ENCODE peak calls at places on chromosome 11, in six cellular contexts. One of them, this sample, is unnamed.

GRCh38 chr11:8356731-8357504 is 93.2 kb upstream of the LMO1 start:
- DNase-seq in AG10803: no peak
- DNase-seq in nephron progenitor cell: peak; percentile 67
- DNase-seq in cardiac fibroblast: peak; percentile 11
- DNase-seq in progenitor cell of endocrine pancreas: no peak
- DNase-seq in WTC11: no peak
- DNase-seq in this sample: peak; percentile 8

GRCh38 chr11:121067453-121067852 is 33.6 kb upstream of the TECTA start:
- DNase-seq in nephron progenitor cell: no peak
- DNase-seq in cardiac fibroblast: no peak
- DNase-seq in AG10803: no peak
- DNase-seq in WTC11: no peak
- DNase-seq in progenitor cell of endocrine pancreas: no peak
- DNase-seq in this sample: peak; percentile 75

GRCh38 chr11:134583397-134583990 is 171.5 kb upstream of the B3GAT1 start:
- DNase-seq in nephron progenitor cell: no peak
- DNase-seq in cardiac fibroblast: no peak
- DNase-seq in AG10803: no peak
- DNase-seq in progenitor cell of endocrine pancreas: no peak
- DNase-seq in WTC11: no peak
- DNase-seq in this sample: no peak

GRCh38 chr11:133934599-133935550 is 21.9 kb downstream of the IGSF9B start:
- DNase-seq in progenitor cell of endocrine pancreas: no peak
- DNase-seq in WTC11: no peak
- DNase-seq in cardiac fibroblast: peak; percentile 91
- DNase-seq in AG10803: peak; percentile 40
- DNase-seq in nephron progenitor cell: no peak
- DNase-seq in this sample: no peak

GRCh38 chr11:57015679-57016078 is 27.0 kb downstream of the OR5AK2 start:
- DNase-seq in nephron progenitor cell: no peak
- DNase-seq in WTC11: no peak
- DNase-seq in AG10803: no peak
- DNase-seq in progenitor cell of endocrine pancreas: no peak
- DNase-seq in cardiac fibroblast: no peak
- DNase-seq in this sample: no peak

GRCh38 chr11:100735949-100736675 is 49.0 kb downstream of the ARHGAP42 start:
- DNase-seq in nephron progenitor cell: no peak
- DNase-seq in WTC11: no peak
- DNase-seq in cardiac fibroblast: peak; percentile 38
- DNase-seq in AG10803: no peak
- DNase-seq in progenitor cell of endocrine pancreas: no peak
- DNase-seq in this sample: peak; percentile 86

GRCh38 chr11:120306519-120307242 is 18.4 kb upstream of the TLCD5 start:
- DNase-seq in AG10803: peak; percentile 92
- DNase-seq in progenitor cell of endocrine pancreas: no peak
- DNase-seq in nephron progenitor cell: no peak
- DNase-seq in cardiac fibroblast: peak; percentile 85
- DNase-seq in WTC11: peak; percentile 52
- DNase-seq in this sample: peak; percentile 69

GRCh38 chr11:134040386-134041297 is 28.2 kb upstream of the JAM3 start:
- DNase-seq in AG10803: peak; percentile 85
- DNase-seq in progenitor cell of endocrine pancreas: no peak
- DNase-seq in nephron progenitor cell: peak; percentile 36
- DNase-seq in cardiac fibroblast: peak; percentile 56
- DNase-seq in WTC11: no peak
- DNase-seq in this sample: peak; percentile 35

GRCh38 chr11:76609736-76610370 is 60.7 kb downstream of the LRRC32 start:
- DNase-seq in nephron progenitor cell: no peak
- DNase-seq in WTC11: no peak
- DNase-seq in progenitor cell of endocrine pancreas: no peak
- DNase-seq in AG10803: peak; percentile 81
- DNase-seq in cardiac fibroblast: peak; percentile 42
- DNase-seq in this sample: peak; percentile 75

GRCh38 chr11:2302280-2302843 is 549 bp downstream of the TSPAN32 start:
- DNase-seq in nephron progenitor cell: no peak
- DNase-seq in progenitor cell of endocrine pancreas: no peak
- DNase-seq in WTC11: no peak
- DNase-seq in cardiac fibroblast: no peak
- DNase-seq in AG10803: no peak
- DNase-seq in this sample: no peak

GRCh38 chr11:121522043-121522941 is 69.5 kb upstream of the SORL1-AS1 start:
- DNase-seq in progenitor cell of endocrine pancreas: no peak
- DNase-seq in cardiac fibroblast: no peak
- DNase-seq in nephron progenitor cell: no peak
- DNase-seq in AG10803: no peak
- DNase-seq in WTC11: no peak
- DNase-seq in this sample: no peak

GRCh38 chr11:16792426-16792825 is 54.0 kb downstream of the C11orf58 start:
- DNase-seq in WTC11: no peak
- DNase-seq in progenitor cell of endocrine pancreas: no peak
- DNase-seq in cardiac fibroblast: peak; percentile 53
- DNase-seq in AG10803: peak; percentile 53
- DNase-seq in nephron progenitor cell: no peak
- DNase-seq in this sample: peak; percentile 47

DNA sequence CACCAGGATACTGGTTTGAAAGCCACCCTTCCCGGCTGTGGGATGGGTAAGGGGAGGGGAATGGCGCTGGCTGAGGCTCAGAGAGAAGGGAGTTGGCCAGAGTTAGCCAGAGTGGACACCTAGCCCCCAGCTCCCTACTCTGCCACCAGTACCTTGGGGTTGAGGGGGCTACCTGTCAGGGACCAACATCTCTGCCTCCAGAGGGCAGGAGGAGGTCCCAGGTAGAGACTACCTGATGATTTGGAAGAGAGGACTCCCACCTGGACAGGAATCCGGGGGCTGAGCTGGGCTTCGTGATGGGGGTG is 3.7 kb downstream of the MYRF start:
- DNase-seq in AG10803: no peak
- DNase-seq in WTC11: no peak
- DNase-seq in nephron progenitor cell: no peak
- DNase-seq in progenitor cell of endocrine pancreas: no peak
- DNase-seq in cardiac fibroblast: no peak
- DNase-seq in this sample: no peak
- TF ChIP-seq CTCF in AG10803: no peak
- TF ChIP-seq CTCF in WTC11: no peak
- TF ChIP-seq CTCF in nephron progenitor cell: no peak
- TF ChIP-seq CTCF in progenitor cell of endocrine pancreas: no peak
- TF ChIP-seq CTCF in cardiac fibroblast: no peak
- TF ChIP-seq CTCF in this sample: no peak

DNA sequence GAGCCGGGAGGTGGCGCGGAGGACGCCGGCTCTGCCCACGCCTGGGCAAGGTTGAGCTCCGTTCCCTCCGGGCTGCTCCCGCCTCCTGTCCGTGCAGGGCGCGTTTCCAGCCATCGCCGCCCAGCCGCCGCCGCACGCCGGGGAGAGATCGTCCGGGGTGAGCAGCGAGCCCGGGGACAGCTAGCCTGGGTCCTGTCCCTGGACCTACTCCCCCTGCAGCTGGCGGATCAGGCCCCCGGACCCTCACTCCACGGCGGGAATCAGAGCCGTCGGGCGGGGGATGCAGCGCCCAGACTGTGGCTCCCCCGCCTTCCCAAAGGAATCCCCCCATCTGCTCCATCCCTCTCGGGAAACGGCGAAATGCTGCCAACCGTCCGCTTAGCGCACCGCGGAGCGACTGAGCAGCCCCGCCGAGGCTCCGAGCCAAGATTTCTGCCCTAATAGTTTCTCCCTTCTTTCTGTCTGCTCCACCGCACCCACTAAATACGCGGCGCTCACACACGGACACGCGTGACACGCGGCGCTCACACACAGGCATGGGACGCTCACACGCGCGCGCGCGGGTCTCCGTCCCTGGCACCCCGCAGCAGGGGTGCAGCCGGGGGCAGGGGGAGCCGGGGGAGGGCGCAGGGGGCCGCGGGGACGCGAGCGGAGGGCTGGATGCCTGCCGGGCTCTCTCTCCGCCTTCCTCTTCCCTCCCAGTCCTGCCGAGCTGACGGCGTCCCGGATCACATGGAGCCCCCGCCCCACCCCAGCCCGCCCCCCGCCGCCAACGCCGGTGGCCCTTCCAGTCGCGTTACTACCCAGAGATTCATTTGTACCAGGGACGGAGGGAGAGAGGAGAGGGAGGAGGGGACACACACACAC is at the start of gene KCNJ5:
- DNase-seq in cardiac fibroblast: peak; percentile 34
- DNase-seq in AG10803: peak; percentile 10
- DNase-seq in WTC11: peak; percentile 56
- DNase-seq in nephron progenitor cell: peak; percentile 66
- DNase-seq in progenitor cell of endocrine pancreas: no peak
- DNase-seq in this sample: no peak
- TF ChIP-seq CTCF in cardiac fibroblast: no peak
- TF ChIP-seq CTCF in AG10803: no peak
- TF ChIP-seq CTCF in WTC11: no peak
- TF ChIP-seq CTCF in nephron progenitor cell: no peak
- TF ChIP-seq CTCF in progenitor cell of endocrine pancreas: no peak
- TF ChIP-seq CTCF in this sample: no peak

GRCh38 chr11:28243596-28243995 is 135.4 kb downstream of the METTL15 start:
- DNase-seq in nephron progenitor cell: no peak
- DNase-seq in cardiac fibroblast: no peak
- DNase-seq in progenitor cell of endocrine pancreas: no peak
- DNase-seq in AG10803: peak; percentile 66
- DNase-seq in WTC11: no peak
- DNase-seq in this sample: no peak
- TF ChIP-seq CTCF in nephron progenitor cell: no peak
- TF ChIP-seq CTCF in cardiac fibroblast: no peak
- TF ChIP-seq CTCF in progenitor cell of endocrine pancreas: no peak
- TF ChIP-seq CTCF in AG10803: no peak
- TF ChIP-seq CTCF in WTC11: no peak
- TF ChIP-seq CTCF in this sample: no peak

DNA sequence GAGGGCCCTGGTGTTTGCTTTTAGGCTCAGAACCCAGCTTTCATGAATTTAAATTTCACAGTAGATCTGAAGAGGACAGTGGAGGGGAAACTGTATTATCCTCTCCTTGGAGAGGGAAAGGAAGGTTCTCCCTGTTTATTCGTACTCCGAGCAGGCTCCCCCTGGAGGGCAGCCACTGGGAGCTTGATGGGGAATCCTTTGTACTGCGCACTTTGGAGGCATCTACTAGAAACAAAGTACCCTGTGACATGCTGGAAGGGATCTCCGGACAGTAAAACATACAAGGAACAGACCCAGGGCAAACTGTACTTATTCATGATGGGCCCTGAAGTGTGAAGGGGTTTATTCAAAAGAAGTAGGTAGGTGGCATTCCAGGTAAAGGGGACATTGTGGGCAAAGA is 27.2 kb downstream of the NAV2 start:
- DNase-seq in cardiac fibroblast: peak; percentile 41
- DNase-seq in AG10803: peak; percentile 26
- DNase-seq in WTC11: peak; percentile 43
- DNase-seq in nephron progenitor cell: peak; percentile 26
- DNase-seq in progenitor cell of endocrine pancreas: no peak
- DNase-seq in this sample: peak; percentile 31
- TF ChIP-seq CTCF in cardiac fibroblast: peak; percentile 39
- TF ChIP-seq CTCF in AG10803: peak; percentile 54
- TF ChIP-seq CTCF in WTC11: no peak
- TF ChIP-seq CTCF in nephron progenitor cell: peak; percentile 31
- TF ChIP-seq CTCF in progenitor cell of endocrine pancreas: peak; percentile 49
- TF ChIP-seq CTCF in this sample: peak; percentile 60

DNA sequence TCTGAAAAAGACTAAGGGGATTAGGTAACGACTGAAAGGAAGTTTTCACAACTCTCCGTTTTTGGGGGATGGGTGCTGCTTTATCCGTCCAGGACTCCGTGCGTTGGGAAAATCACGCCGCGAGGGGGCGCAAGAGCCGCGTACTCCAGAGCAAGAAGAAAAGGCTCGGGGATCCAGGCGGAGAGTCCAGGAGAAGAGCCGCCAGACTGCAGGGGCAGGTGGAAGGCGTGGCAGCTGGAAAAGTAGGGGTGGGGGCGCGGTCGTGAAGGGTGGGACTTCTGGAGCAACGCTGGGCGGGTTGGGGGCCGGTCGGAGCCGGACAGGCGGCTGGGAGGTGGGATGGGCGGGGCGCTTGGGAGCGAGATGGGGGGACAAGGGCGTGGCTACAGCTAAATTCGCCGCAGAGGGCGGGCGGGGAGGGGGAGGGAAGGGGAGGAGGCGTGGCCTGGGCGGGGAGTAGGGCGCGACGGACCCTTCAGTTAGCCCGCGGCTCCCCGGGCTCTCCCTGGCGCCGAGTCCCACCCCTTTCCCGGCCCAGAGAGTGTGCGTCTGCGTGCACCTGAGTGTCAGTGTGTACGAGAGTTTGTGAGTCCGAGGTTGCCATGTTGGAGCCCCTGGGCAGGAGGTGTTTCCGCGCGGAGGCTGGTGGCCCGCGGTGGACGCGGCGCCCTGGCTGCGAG is 613 bp upstream of the ARHGEF17 start:
- DNase-seq in cardiac fibroblast: peak; percentile 99
- DNase-seq in nephron progenitor cell: peak; percentile 99
- DNase-seq in AG10803: peak; percentile 98
- DNase-seq in WTC11: peak; percentile 99
- DNase-seq in progenitor cell of endocrine pancreas: peak; percentile 99
- DNase-seq in this sample: peak; percentile 99
- TF ChIP-seq CTCF in cardiac fibroblast: peak; percentile 80
- TF ChIP-seq CTCF in nephron progenitor cell: peak; percentile 70
- TF ChIP-seq CTCF in AG10803: peak; percentile 82
- TF ChIP-seq CTCF in WTC11: peak; percentile 57
- TF ChIP-seq CTCF in progenitor cell of endocrine pancreas: peak; percentile 82
- TF ChIP-seq CTCF in this sample: peak; percentile 91

GRCh38 chr11:114942207-114942606 is 263.9 kb downstream of the NXPE2 start:
- DNase-seq in AG10803: no peak
- DNase-seq in WTC11: no peak
- DNase-seq in nephron progenitor cell: no peak
- DNase-seq in cardiac fibroblast: no peak
- DNase-seq in progenitor cell of endocrine pancreas: no peak
- DNase-seq in this sample: no peak
- TF ChIP-seq CTCF in AG10803: no peak
- TF ChIP-seq CTCF in WTC11: no peak
- TF ChIP-seq CTCF in nephron progenitor cell: no peak
- TF ChIP-seq CTCF in cardiac fibroblast: no peak
- TF ChIP-seq CTCF in progenitor cell of endocrine pancreas: peak; percentile 52
- TF ChIP-seq CTCF in this sample: no peak

GRCh38 chr11:93196816-93197382 is 892 bp downstream of the SLC36A4 start:
- DNase-seq in AG10803: peak; percentile 24
- DNase-seq in cardiac fibroblast: no peak
- DNase-seq in WTC11: no peak
- DNase-seq in nephron progenitor cell: no peak
- DNase-seq in progenitor cell of endocrine pancreas: no peak
- DNase-seq in this sample: peak; percentile 52
- TF ChIP-seq CTCF in AG10803: peak; percentile 59
- TF ChIP-seq CTCF in cardiac fibroblast: peak; percentile 57
- TF ChIP-seq CTCF in WTC11: peak; percentile 36
- TF ChIP-seq CTCF in nephron progenitor cell: peak; percentile 47
- TF ChIP-seq CTCF in progenitor cell of endocrine pancreas: peak; percentile 58
- TF ChIP-seq CTCF in this sample: peak; percentile 54

DNA sequence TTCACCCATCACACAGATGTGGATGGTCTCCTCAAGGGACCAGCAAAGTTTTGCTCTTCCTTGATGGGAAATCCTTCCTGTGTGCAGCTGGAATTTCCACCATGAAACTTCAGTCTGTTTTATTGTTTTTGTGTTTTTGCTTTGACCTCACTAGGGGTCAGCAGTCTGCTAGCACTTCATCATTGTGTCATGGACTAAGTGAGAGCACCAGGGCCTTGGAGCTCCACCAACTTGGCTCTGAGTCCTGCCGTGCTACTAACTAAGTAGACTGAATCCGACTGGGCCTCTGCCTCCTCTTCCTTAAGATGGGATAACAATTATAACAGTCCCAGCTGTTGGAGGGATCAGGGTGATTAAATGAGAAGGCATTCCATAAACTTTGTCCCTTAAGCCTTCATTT is 305.8 kb upstream of the NCAM1 start:
- DNase-seq in WTC11: no peak
- DNase-seq in nephron progenitor cell: no peak
- DNase-seq in AG10803: peak; percentile 96
- DNase-seq in progenitor cell of endocrine pancreas: no peak
- DNase-seq in cardiac fibroblast: peak; percentile 86
- DNase-seq in this sample: peak; percentile 73
- TF ChIP-seq CTCF in WTC11: no peak
- TF ChIP-seq CTCF in nephron progenitor cell: no peak
- TF ChIP-seq CTCF in AG10803: no peak
- TF ChIP-seq CTCF in progenitor cell of endocrine pancreas: no peak
- TF ChIP-seq CTCF in cardiac fibroblast: no peak
- TF ChIP-seq CTCF in this sample: no peak